ENCODE peak calls at places on chromosomes 16 and 17, in nine cellular contexts. One of them, this sample, is unnamed.

GRCh38 chr17:7651097-7651958 is 602 bp downstream of the ATP1B2 start:
- DNase-seq in CD8-positive, alpha-beta memory T cell: no peak
- DNase-seq in HepG2: no peak
- DNase-seq in NCI-H187 treated with DMSO at 0.1 percent for 48 hours: no peak
- DNase-seq in HEK293T: no peak
- DNase-seq in activated T-cell treated with anti-CD3 and anti-CD28 coated beads, Interleukin-2, amount 50 U/mL, for 48 hours: no peak
- DNase-seq in aorta: peak; percentile 72
- DNase-seq in B cell: peak; percentile 58
- DNase-seq in progenitor cell of endocrine pancreas: no peak
- DNase-seq in this sample: no peak

GRCh38 chr16:9598731-9599083 is 507.3 kb downstream of the HAPSTR1 start:
- DNase-seq in CD8-positive, alpha-beta memory T cell: no peak
- DNase-seq in HepG2: no peak
- DNase-seq in NCI-H187 treated with DMSO at 0.1 percent for 48 hours: no peak
- DNase-seq in HEK293T: no peak
- DNase-seq in activated T-cell treated with anti-CD3 and anti-CD28 coated beads, Interleukin-2, amount 50 U/mL, for 48 hours: no peak
- DNase-seq in aorta: no peak
- DNase-seq in B cell: no peak
- DNase-seq in progenitor cell of endocrine pancreas: no peak
- DNase-seq in this sample: no peak

GRCh38 chr16:3646348-3646920 is 8.1 kb upstream of the DNASE1 start:
- DNase-seq in CD8-positive, alpha-beta memory T cell: no peak
- DNase-seq in HepG2: peak; percentile 84
- DNase-seq in NCI-H187 treated with DMSO at 0.1 percent for 48 hours: no peak
- DNase-seq in HEK293T: peak; percentile 7
- DNase-seq in activated T-cell treated with anti-CD3 and anti-CD28 coated beads, Interleukin-2, amount 50 U/mL, for 48 hours: no peak
- DNase-seq in aorta: peak; percentile 32
- DNase-seq in B cell: peak; percentile 7
- DNase-seq in progenitor cell of endocrine pancreas: no peak
- DNase-seq in this sample: no peak

GRCh38 chr17:19973146-19973545 is 4.5 kb downstream of the AKAP10 start:
- DNase-seq in CD8-positive, alpha-beta memory T cell: no peak
- DNase-seq in HepG2: no peak
- DNase-seq in NCI-H187 treated with DMSO at 0.1 percent for 48 hours: no peak
- DNase-seq in HEK293T: no peak
- DNase-seq in activated T-cell treated with anti-CD3 and anti-CD28 coated beads, Interleukin-2, amount 50 U/mL, for 48 hours: no peak
- DNase-seq in aorta: no peak
- DNase-seq in B cell: no peak
- DNase-seq in progenitor cell of endocrine pancreas: no peak
- DNase-seq in this sample: no peak

GRCh38 chr17:77810536-77810935 is 148.0 kb upstream of the TNRC6C start:
- DNase-seq in CD8-positive, alpha-beta memory T cell: no peak
- DNase-seq in HepG2: no peak
- DNase-seq in NCI-H187 treated with DMSO at 0.1 percent for 48 hours: no peak
- DNase-seq in HEK293T: no peak
- DNase-seq in activated T-cell treated with anti-CD3 and anti-CD28 coated beads, Interleukin-2, amount 50 U/mL, for 48 hours: no peak
- DNase-seq in aorta: peak; percentile 75
- DNase-seq in B cell: no peak
- DNase-seq in progenitor cell of endocrine pancreas: no peak
- DNase-seq in this sample: no peak

GRCh38 chr16:78146807-78147206 is 47.4 kb downstream of the WWOX start:
- DNase-seq in CD8-positive, alpha-beta memory T cell: no peak
- DNase-seq in HepG2: no peak
- DNase-seq in NCI-H187 treated with DMSO at 0.1 percent for 48 hours: no peak
- DNase-seq in HEK293T: no peak
- DNase-seq in activated T-cell treated with anti-CD3 and anti-CD28 coated beads, Interleukin-2, amount 50 U/mL, for 48 hours: no peak
- DNase-seq in aorta: no peak
- DNase-seq in B cell: no peak
- DNase-seq in progenitor cell of endocrine pancreas: no peak
- DNase-seq in this sample: no peak

GRCh38 chr16:2529061-2529931 is 1.9 kb downstream of the CEMP1 start:
- DNase-seq in CD8-positive, alpha-beta memory T cell: no peak
- DNase-seq in HepG2: no peak
- DNase-seq in NCI-H187 treated with DMSO at 0.1 percent for 48 hours: no peak
- DNase-seq in HEK293T: no peak
- DNase-seq in activated T-cell treated with anti-CD3 and anti-CD28 coated beads, Interleukin-2, amount 50 U/mL, for 48 hours: no peak
- DNase-seq in aorta: no peak
- DNase-seq in B cell: peak; percentile 30
- DNase-seq in progenitor cell of endocrine pancreas: no peak
- DNase-seq in this sample: no peak

GRCh38 chr17:45904886-45905285 is 10.5 kb downstream of the MAPT start:
- DNase-seq in CD8-positive, alpha-beta memory T cell: no peak
- DNase-seq in HepG2: no peak
- DNase-seq in NCI-H187 treated with DMSO at 0.1 percent for 48 hours: no peak
- DNase-seq in HEK293T: no peak
- DNase-seq in activated T-cell treated with anti-CD3 and anti-CD28 coated beads, Interleukin-2, amount 50 U/mL, for 48 hours: no peak
- DNase-seq in aorta: no peak
- DNase-seq in B cell: no peak
- DNase-seq in progenitor cell of endocrine pancreas: no peak
- DNase-seq in this sample: peak; percentile 49

GRCh38 chr17:18111330-18111971 is 2.9 kb downstream of the MYO15A start:
- DNase-seq in CD8-positive, alpha-beta memory T cell: no peak
- DNase-seq in HepG2: no peak
- DNase-seq in NCI-H187 treated with DMSO at 0.1 percent for 48 hours: no peak
- DNase-seq in HEK293T: no peak
- DNase-seq in activated T-cell treated with anti-CD3 and anti-CD28 coated beads, Interleukin-2, amount 50 U/mL, for 48 hours: no peak
- DNase-seq in aorta: no peak
- DNase-seq in B cell: no peak
- DNase-seq in progenitor cell of endocrine pancreas: no peak
- DNase-seq in this sample: no peak